ENCODE peak calls at places on chromosomes 1 and 21, in six cellular contexts. P, B, T, V, F and J are unnamed samples.

GRCh38 chr1:41735587-41736290 is 183.0 kb downstream of the HIVEP3 start:
- DNase-seq in P (no peak), B (no peak), T (no peak), V (no peak), F (no peak), J (no peak)

GRCh38 chr21:44082648-44083436 is 24.4 kb upstream of the PWP2 start:
- DNase-seq in P (no peak), B (no peak), T (no peak), V (no peak), F (no peak), J (no peak)

GRCh38 chr1:199218533-199218932 is 579.7 kb downstream of the PTPRC start:
- DNase-seq in P (no peak), B (no peak), T (no peak), V (no peak), F (no peak), J (no peak)

GRCh38 chr1:184373155-184373554 is 13.7 kb upstream of the C1orf21 start:
- DNase-seq in P (no peak), B (no peak), T (no peak), V (no peak), F (no peak), J (no peak)

GRCh38 chr21:25733859-25734653 is 648 bp downstream of the ATP5PF start:
- DNase-seq in P (peak; percentile 35), B (no peak), T (no peak), V (no peak), F (no peak), J (no peak)

GRCh38 chr1:187566371-187566770 is 737.6 kb downstream of the PLA2G4A start:
- DNase-seq in P (no peak), B (no peak), T (no peak), V (no peak), F (no peak), J (no peak)

GRCh38 chr1:39635205-39635870 is 4.1 kb downstream of the HEYL start:
- DNase-seq in P (no peak), B (no peak), T (no peak), V (no peak), F (no peak), J (no peak)

GRCh38 chr1:30842698-30843354 is 65.7 kb downstream of the SDC3 start:
- DNase-seq in P (peak; percentile 34), B (no peak), T (no peak), V (no peak), F (no peak), J (no peak)

GRCh38 chr1:7827134-7827955 is 25.5 kb downstream of the UTS2 start:
- DNase-seq in P (no peak), B (no peak), T (no peak), V (no peak), F (no peak), J (no peak)

GRCh38 chr1:55571767-55572166 is 356.6 kb upstream of the USP24 start:
- DNase-seq in P (peak; percentile 17), B (no peak), T (no peak), V (no peak), F (no peak), J (no peak)

GRCh38 chr1:178540204-178540603 is 27.3 kb downstream of the TEX35 start:
- DNase-seq in P (peak; percentile 8), B (no peak), T (no peak), V (no peak), F (no peak), J (no peak)

GRCh38 chr1:152162826-152163463 is 3.9 kb upstream of the RPTN start:
- DNase-seq in P (peak; percentile 62), B (no peak), T (no peak), V (peak; percentile 28), F (no peak), J (peak; percentile 49)

GRCh38 chr1:68975534-68975933 is 478.7 kb upstream of the DEPDC1 start:
- DNase-seq in P (no peak), B (no peak), T (no peak), V (no peak), F (no peak), J (no peak)

GRCh38 chr1:6209661-6210605 is 4.0 kb downstream of the RNF207 start:
- DNase-seq in P (no peak), B (no peak), T (no peak), V (no peak), F (no peak), J (no peak)

GRCh38 chr21:34498623-34499022 is 13.4 kb downstream of the KCNE1 start:
- DNase-seq in P (peak; percentile 38), B (no peak), T (no peak), V (no peak), F (no peak), J (no peak)

GRCh38 chr1:7940745-7941436 is at the start of gene TNFRSF9:
- DNase-seq in P (peak; percentile 54), B (no peak), T (no peak), V (peak; percentile 77), F (no peak), J (no peak)

DNA sequence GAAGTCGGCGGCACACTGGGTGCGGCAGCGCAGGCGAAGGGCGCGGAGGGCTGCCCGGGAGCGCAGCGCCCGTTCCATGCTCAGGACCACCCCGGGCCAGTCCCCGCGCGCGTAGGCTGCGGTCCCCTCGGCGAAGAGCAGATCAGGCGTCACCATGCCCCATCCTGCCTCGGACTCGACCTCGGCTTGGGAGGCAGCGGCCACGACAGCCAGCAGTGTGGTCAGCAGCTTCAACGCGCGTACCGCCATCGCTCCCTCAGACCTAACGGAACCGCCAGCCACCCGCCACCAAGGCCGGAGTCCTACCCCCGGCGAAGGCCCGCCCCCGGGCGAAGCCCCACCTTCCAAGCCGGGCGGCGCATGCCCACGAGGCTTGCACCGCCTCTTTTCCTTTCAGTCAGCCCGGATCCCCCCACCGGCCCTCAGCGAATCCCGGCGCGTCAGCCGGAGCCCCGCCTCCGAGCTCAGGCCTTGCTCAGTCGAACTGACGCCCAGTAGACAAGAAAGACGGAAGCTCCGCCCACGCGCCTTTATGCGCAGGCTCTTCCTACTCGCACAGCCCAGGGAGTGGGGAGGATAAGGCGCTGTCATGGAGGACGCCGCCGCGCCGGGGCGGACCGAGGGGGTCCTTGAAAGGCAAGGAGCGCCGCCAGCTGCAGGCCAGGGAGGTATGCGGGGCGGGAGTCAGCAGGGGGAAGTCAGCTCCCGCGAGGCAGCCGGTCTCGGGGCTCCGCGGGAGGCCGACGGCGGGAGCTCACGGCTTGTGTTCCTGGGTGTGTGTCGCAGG is at the start of the genes C1orf50 and P3H1:
- DNase-seq in P (peak; percentile 98), B (peak; percentile 100), T (peak; percentile 100), V (peak; percentile 83), F (peak; percentile 93), J (peak; percentile 94)
- TF ChIP-seq POLR2A in P (peak; percentile 83), B (peak; percentile 97), T (peak; percentile 88), V (peak; percentile 87), F (peak; percentile 99), J (peak; percentile 99)

DNA sequence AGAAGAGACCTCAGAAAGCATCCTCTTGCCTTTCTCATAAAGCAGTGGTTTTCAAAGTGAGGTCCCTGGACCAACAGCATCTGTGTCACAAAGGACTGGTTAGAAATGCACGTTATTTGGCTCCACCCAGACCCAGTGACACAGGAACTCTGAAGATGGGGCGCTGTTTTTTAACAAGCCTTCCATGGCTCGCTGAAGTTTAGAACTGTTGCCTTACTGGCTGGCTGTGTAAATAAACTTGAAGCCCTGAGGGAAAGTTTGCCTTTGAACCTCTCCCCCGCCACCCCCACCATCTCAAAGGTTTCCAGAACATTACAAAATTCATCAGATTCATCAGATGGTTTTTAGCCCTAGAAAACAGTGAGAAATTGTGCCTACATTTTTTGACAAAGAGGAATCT is 21.8 kb upstream of the IKBKE start:
- DNase-seq in P (no peak), B (no peak), T (no peak), V (no peak), F (no peak), J (no peak)
- TF ChIP-seq POLR2A in P (no peak), B (no peak), T (no peak), V (no peak), F (no peak), J (no peak)

GRCh38 chr1:244971524-244972216 is 107.3 kb upstream of the HNRNPU start:
- DNase-seq in P (no peak), B (no peak), T (no peak), V (no peak), F (no peak), J (no peak)

GRCh38 chr1:244968431-244968830 is 104.1 kb upstream of the HNRNPU start:
- DNase-seq in P (no peak), B (no peak), T (no peak), V (no peak), F (no peak), J (no peak)

GRCh38 chr1:244969355-244970235 is 105.3 kb upstream of the HNRNPU start:
- DNase-seq in P (peak; percentile 82), B (peak; percentile 84), T (peak; percentile 81), V (no peak), F (no peak), J (peak; percentile 30)

GRCh38 chr1:244970661-244971523 is 106.5 kb upstream of the HNRNPU start:
- DNase-seq in P (peak; percentile 95), B (peak; percentile 94), T (peak; percentile 95), V (no peak), F (peak; percentile 74), J (peak; percentile 62)

GRCh38 chr1:244970236-244970652 is 105.9 kb upstream of the HNRNPU start:
- DNase-seq in P (peak; percentile 54), B (no peak), T (peak; percentile 88), V (no peak), F (no peak), J (peak; percentile 38)
- TF ChIP-seq POLR2A in P (no peak), B (peak; percentile 89), T (peak; percentile 77), V (peak; percentile 44), F (no peak), J (peak; percentile 36)

GRCh38 chr21:37264808-37265207 is 2.3 kb downstream of the VPS26C start:
- DNase-seq in P (no peak), B (no peak), T (no peak), V (no peak), F (no peak), J (no peak)

GRCh38 chr21:37269481-37269880 is 2.3 kb upstream of the VPS26C start:
- DNase-seq in P (no peak), B (no peak), T (no peak), V (no peak), F (no peak), J (no peak)

GRCh38 chr21:37266515-37267221 is 466 bp downstream of the VPS26C start:
- DNase-seq in P (peak; percentile 42), B (no peak), T (peak; percentile 73), V (no peak), F (no peak), J (no peak)

GRCh38 chr21:37268186-37268503 is 1.0 kb upstream of the VPS26C start:
- DNase-seq in P (no peak), B (no peak), T (no peak), V (no peak), F (no peak), J (no peak)

DNA sequence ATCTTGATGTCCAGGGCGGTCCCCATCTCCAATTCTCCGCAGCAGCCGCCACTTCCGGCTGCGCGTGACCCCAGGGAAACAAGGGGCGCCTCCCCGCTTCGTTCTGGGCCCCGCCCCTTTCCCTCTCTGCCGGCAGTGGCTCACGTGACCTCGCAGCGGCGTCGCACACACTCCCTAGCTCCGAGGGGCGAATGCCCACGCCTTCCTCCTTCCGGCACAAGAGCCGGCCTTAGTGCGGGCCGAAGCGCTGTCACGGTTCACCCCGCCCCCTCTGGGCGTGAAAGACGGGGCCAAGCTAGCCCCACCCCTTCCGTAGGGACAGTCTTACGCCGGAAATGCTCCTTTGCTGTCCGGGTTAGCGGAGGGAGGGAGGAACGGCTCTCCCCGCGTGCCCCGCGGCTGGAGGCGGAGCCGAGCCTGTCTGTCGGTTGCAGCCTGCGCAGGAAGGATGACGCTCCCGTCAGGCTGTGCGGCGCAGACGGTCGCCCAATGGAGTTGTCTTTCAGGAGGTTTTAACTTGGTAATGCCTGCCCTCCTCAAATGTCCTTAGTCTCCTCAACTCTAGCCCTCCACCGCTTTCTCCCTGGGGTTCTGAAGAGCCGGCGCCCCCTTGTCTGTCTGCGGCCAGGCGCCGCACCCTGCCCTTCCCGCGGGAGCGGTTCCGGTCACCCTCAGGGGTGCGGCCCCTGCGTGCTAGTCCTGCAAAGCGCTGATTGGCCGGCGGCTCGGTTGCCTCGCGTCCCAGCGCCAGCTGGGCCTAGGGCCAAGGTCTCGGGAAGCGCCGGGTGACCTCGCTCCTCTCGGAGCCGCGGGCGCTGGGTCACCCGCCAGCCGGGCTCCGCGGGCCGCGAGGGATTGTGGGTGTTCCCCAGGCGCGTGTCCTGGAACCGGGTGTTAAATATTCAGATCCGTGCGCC is at the start of gene VPS26C:
- DNase-seq in P (peak; percentile 99), B (peak; percentile 98), T (peak; percentile 98), V (peak; percentile 58), F (peak; percentile 99), J (peak; percentile 92)
- TF ChIP-seq POLR2A in P (peak; percentile 97), B (peak; percentile 79), T (peak; percentile 71), V (peak; percentile 45), F (peak; percentile 96), J (peak; percentile 63)